ENCODE peak calls at places on chromosomes 2 and 18, in eight cellular contexts. One of them, this sample, is unnamed.

GRCh38 chr2:144827404-144827803 is 307.5 kb upstream of the ZEB2 start:
- DNase-seq in GM10248: no peak
- DNase-seq in cerebellar cortex: no peak
- DNase-seq in GM18507: no peak
- DNase-seq in neural progenitor cell: no peak
- DNase-seq in DMS153: no peak
- DNase-seq in NCI-H524: no peak
- DNase-seq in activated T-cell treated with anti-CD3 and anti-CD28 coated beads for 4 hours: no peak
- DNase-seq in this sample: no peak

GRCh38 chr18:49768051-49768391 is 45.3 kb downstream of the ACAA2 start:
- DNase-seq in GM10248: no peak
- DNase-seq in cerebellar cortex: peak; percentile 65
- DNase-seq in GM18507: no peak
- DNase-seq in neural progenitor cell: peak; percentile 80
- DNase-seq in DMS153: no peak
- DNase-seq in NCI-H524: peak; percentile 70
- DNase-seq in activated T-cell treated with anti-CD3 and anti-CD28 coated beads for 4 hours: no peak
- DNase-seq in this sample: peak; percentile 44

GRCh38 chr2:74041726-74042125 is 57.0 kb downstream of the TET3 start:
- DNase-seq in GM10248: no peak
- DNase-seq in cerebellar cortex: no peak
- DNase-seq in GM18507: no peak
- DNase-seq in neural progenitor cell: no peak
- DNase-seq in DMS153: no peak
- DNase-seq in NCI-H524: no peak
- DNase-seq in activated T-cell treated with anti-CD3 and anti-CD28 coated beads for 4 hours: no peak
- DNase-seq in this sample: no peak

GRCh38 chr2:46943881-46944798 is 28.5 kb upstream of the MCFD2 start:
- DNase-seq in GM10248: peak; percentile 69
- DNase-seq in cerebellar cortex: no peak
- DNase-seq in GM18507: peak; percentile 59
- DNase-seq in neural progenitor cell: no peak
- DNase-seq in DMS153: no peak
- DNase-seq in NCI-H524: no peak
- DNase-seq in activated T-cell treated with anti-CD3 and anti-CD28 coated beads for 4 hours: peak; percentile 27
- DNase-seq in this sample: no peak

GRCh38 chr2:240255811-240256703 is 115.6 kb upstream of the OTOS start:
- DNase-seq in GM10248: no peak
- DNase-seq in cerebellar cortex: peak; percentile 21
- DNase-seq in GM18507: no peak
- DNase-seq in neural progenitor cell: peak; percentile 57
- DNase-seq in DMS153: no peak
- DNase-seq in NCI-H524: no peak
- DNase-seq in activated T-cell treated with anti-CD3 and anti-CD28 coated beads for 4 hours: no peak
- DNase-seq in this sample: no peak

GRCh38 chr2:11876436-11876835 is 130.0 kb downstream of the LPIN1 start:
- DNase-seq in GM10248: no peak
- DNase-seq in cerebellar cortex: no peak
- DNase-seq in GM18507: no peak
- DNase-seq in neural progenitor cell: no peak
- DNase-seq in DMS153: no peak
- DNase-seq in NCI-H524: no peak
- DNase-seq in activated T-cell treated with anti-CD3 and anti-CD28 coated beads for 4 hours: no peak
- DNase-seq in this sample: peak; percentile 69

GRCh38 chr2:78979380-78980238 is 45.9 kb upstream of the REG3G start:
- DNase-seq in GM10248: peak; percentile 43
- DNase-seq in cerebellar cortex: peak; percentile 25
- DNase-seq in GM18507: no peak
- DNase-seq in neural progenitor cell: peak; percentile 86
- DNase-seq in DMS153: no peak
- DNase-seq in NCI-H524: peak; percentile 67
- DNase-seq in activated T-cell treated with anti-CD3 and anti-CD28 coated beads for 4 hours: no peak
- DNase-seq in this sample: no peak

GRCh38 chr18:41165625-41166024 is 789.4 kb upstream of the PIK3C3 start:
- DNase-seq in GM10248: no peak
- DNase-seq in cerebellar cortex: no peak
- DNase-seq in GM18507: no peak
- DNase-seq in neural progenitor cell: no peak
- DNase-seq in DMS153: no peak
- DNase-seq in NCI-H524: no peak
- DNase-seq in activated T-cell treated with anti-CD3 and anti-CD28 coated beads for 4 hours: no peak
- DNase-seq in this sample: no peak

GRCh38 chr2:48471048-48471474 is 58.9 kb upstream of the STON1 start:
- DNase-seq in GM10248: no peak
- DNase-seq in cerebellar cortex: peak; percentile 54
- DNase-seq in GM18507: no peak
- DNase-seq in neural progenitor cell: peak; percentile 75
- DNase-seq in DMS153: no peak
- DNase-seq in NCI-H524: peak; percentile 52
- DNase-seq in activated T-cell treated with anti-CD3 and anti-CD28 coated beads for 4 hours: no peak
- DNase-seq in this sample: peak; percentile 57

GRCh38 chr2:219058541-219059374 is 2.0 kb downstream of the IHH start:
- DNase-seq in GM10248: no peak
- DNase-seq in cerebellar cortex: no peak
- DNase-seq in GM18507: no peak
- DNase-seq in neural progenitor cell: peak; percentile 57
- DNase-seq in DMS153: no peak
- DNase-seq in NCI-H524: no peak
- DNase-seq in activated T-cell treated with anti-CD3 and anti-CD28 coated beads for 4 hours: no peak
- DNase-seq in this sample: no peak

GRCh38 chr18:33735428-33735827 is 157.4 kb downstream of the ASXL3 start:
- DNase-seq in GM10248: no peak
- DNase-seq in cerebellar cortex: no peak
- DNase-seq in GM18507: no peak
- DNase-seq in neural progenitor cell: no peak
- DNase-seq in DMS153: no peak
- DNase-seq in NCI-H524: peak; percentile 92
- DNase-seq in activated T-cell treated with anti-CD3 and anti-CD28 coated beads for 4 hours: no peak
- DNase-seq in this sample: no peak

GRCh38 chr2:10720983-10721343 is 467 bp upstream of the ATP6V1C2 start:
- DNase-seq in GM10248: no peak
- DNase-seq in cerebellar cortex: no peak
- DNase-seq in GM18507: no peak
- DNase-seq in neural progenitor cell: no peak
- DNase-seq in DMS153: no peak
- DNase-seq in NCI-H524: no peak
- DNase-seq in activated T-cell treated with anti-CD3 and anti-CD28 coated beads for 4 hours: no peak
- DNase-seq in this sample: no peak

GRCh38 chr2:159853101-159853500 is 55.1 kb upstream of the CD302 start:
- DNase-seq in GM10248: no peak
- DNase-seq in cerebellar cortex: no peak
- DNase-seq in GM18507: no peak
- DNase-seq in neural progenitor cell: no peak
- DNase-seq in DMS153: no peak
- DNase-seq in NCI-H524: no peak
- DNase-seq in activated T-cell treated with anti-CD3 and anti-CD28 coated beads for 4 hours: no peak
- DNase-seq in this sample: no peak

GRCh38 chr2:231919341-231920035 is 6.7 kb downstream of the NPPC start:
- DNase-seq in GM10248: no peak
- DNase-seq in cerebellar cortex: no peak
- DNase-seq in GM18507: no peak
- DNase-seq in neural progenitor cell: no peak
- DNase-seq in DMS153: no peak
- DNase-seq in NCI-H524: no peak
- DNase-seq in activated T-cell treated with anti-CD3 and anti-CD28 coated beads for 4 hours: no peak
- DNase-seq in this sample: no peak

GRCh38 chr2:137886432-137886831 is 77.8 kb upstream of the HNMT start:
- DNase-seq in GM10248: no peak
- DNase-seq in cerebellar cortex: no peak
- DNase-seq in GM18507: no peak
- DNase-seq in neural progenitor cell: peak; percentile 47
- DNase-seq in DMS153: peak; percentile 30
- DNase-seq in NCI-H524: peak; percentile 88
- DNase-seq in activated T-cell treated with anti-CD3 and anti-CD28 coated beads for 4 hours: no peak
- DNase-seq in this sample: no peak

GRCh38 chr2:3739313-3739712 is 35.9 kb downstream of the DCDC2C start:
- DNase-seq in GM10248: no peak
- DNase-seq in cerebellar cortex: no peak
- DNase-seq in GM18507: no peak
- DNase-seq in neural progenitor cell: no peak
- DNase-seq in DMS153: no peak
- DNase-seq in NCI-H524: no peak
- DNase-seq in activated T-cell treated with anti-CD3 and anti-CD28 coated beads for 4 hours: no peak
- DNase-seq in this sample: no peak

GRCh38 chr2:119246884-119247843 is 23.5 kb downstream of the STEAP3 start:
- DNase-seq in GM10248: no peak
- DNase-seq in cerebellar cortex: no peak
- DNase-seq in GM18507: no peak
- DNase-seq in neural progenitor cell: no peak
- DNase-seq in DMS153: no peak
- DNase-seq in NCI-H524: no peak
- DNase-seq in activated T-cell treated with anti-CD3 and anti-CD28 coated beads for 4 hours: no peak
- DNase-seq in this sample: no peak

GRCh38 chr2:168182850-168183249 is 64.5 kb downstream of the STK39 start:
- DNase-seq in GM10248: no peak
- DNase-seq in cerebellar cortex: no peak
- DNase-seq in GM18507: no peak
- DNase-seq in neural progenitor cell: no peak
- DNase-seq in DMS153: no peak
- DNase-seq in NCI-H524: no peak
- DNase-seq in activated T-cell treated with anti-CD3 and anti-CD28 coated beads for 4 hours: no peak
- DNase-seq in this sample: no peak

GRCh38 chr2:218271487-218271797 is 1.1 kb downstream of the PNKD start:
- DNase-seq in GM10248: no peak
- DNase-seq in cerebellar cortex: no peak
- DNase-seq in GM18507: no peak
- DNase-seq in neural progenitor cell: no peak
- DNase-seq in DMS153: no peak
- DNase-seq in NCI-H524: no peak
- DNase-seq in activated T-cell treated with anti-CD3 and anti-CD28 coated beads for 4 hours: no peak
- DNase-seq in this sample: no peak

GRCh38 chr2:50953021-50953420 is 78.9 kb downstream of the NRXN1 start:
- DNase-seq in GM10248: no peak
- DNase-seq in cerebellar cortex: no peak
- DNase-seq in GM18507: no peak
- DNase-seq in neural progenitor cell: no peak
- DNase-seq in DMS153: peak; percentile 34
- DNase-seq in NCI-H524: no peak
- DNase-seq in activated T-cell treated with anti-CD3 and anti-CD28 coated beads for 4 hours: no peak
- DNase-seq in this sample: no peak

GRCh38 chr2:240447934-240448333 is 12.5 kb downstream of the GPC1 start:
- DNase-seq in GM10248: no peak
- DNase-seq in cerebellar cortex: no peak
- DNase-seq in GM18507: no peak
- DNase-seq in neural progenitor cell: no peak
- DNase-seq in DMS153: peak; percentile 38
- DNase-seq in NCI-H524: no peak
- DNase-seq in activated T-cell treated with anti-CD3 and anti-CD28 coated beads for 4 hours: no peak
- DNase-seq in this sample: no peak

GRCh38 chr18:12041561-12041960 is 52.1 kb upstream of the ANKRD62 start:
- DNase-seq in GM10248: peak; percentile 10
- DNase-seq in cerebellar cortex: no peak
- DNase-seq in GM18507: no peak
- DNase-seq in neural progenitor cell: no peak
- DNase-seq in DMS153: no peak
- DNase-seq in NCI-H524: no peak
- DNase-seq in activated T-cell treated with anti-CD3 and anti-CD28 coated beads for 4 hours: no peak
- DNase-seq in this sample: peak; percentile 37

GRCh38 chr2:216497808-216498366 is 757 bp upstream of the RPL37A start:
- DNase-seq in GM10248: no peak
- DNase-seq in cerebellar cortex: no peak
- DNase-seq in GM18507: no peak
- DNase-seq in neural progenitor cell: no peak
- DNase-seq in DMS153: no peak
- DNase-seq in NCI-H524: no peak
- DNase-seq in activated T-cell treated with anti-CD3 and anti-CD28 coated beads for 4 hours: no peak
- DNase-seq in this sample: no peak

GRCh38 chr2:241232736-241233575 is 44.5 kb downstream of the ANO7 start:
- DNase-seq in GM10248: no peak
- DNase-seq in cerebellar cortex: no peak
- DNase-seq in GM18507: no peak
- DNase-seq in neural progenitor cell: no peak
- DNase-seq in DMS153: no peak
- DNase-seq in NCI-H524: no peak
- DNase-seq in activated T-cell treated with anti-CD3 and anti-CD28 coated beads for 4 hours: no peak
- DNase-seq in this sample: no peak

GRCh38 chr2:85106489-85107180 is 26.6 kb upstream of the TCF7L1 start:
- DNase-seq in GM10248: no peak
- DNase-seq in cerebellar cortex: no peak
- DNase-seq in GM18507: no peak
- DNase-seq in neural progenitor cell: no peak
- DNase-seq in DMS153: no peak
- DNase-seq in NCI-H524: no peak
- DNase-seq in activated T-cell treated with anti-CD3 and anti-CD28 coated beads for 4 hours: no peak
- DNase-seq in this sample: no peak

GRCh38 chr2:192500550-192501200 is 305.9 kb upstream of the TMEFF2 start:
- DNase-seq in GM10248: no peak
- DNase-seq in cerebellar cortex: no peak
- DNase-seq in GM18507: no peak
- DNase-seq in neural progenitor cell: no peak
- DNase-seq in DMS153: no peak
- DNase-seq in NCI-H524: no peak
- DNase-seq in activated T-cell treated with anti-CD3 and anti-CD28 coated beads for 4 hours: no peak
- DNase-seq in this sample: no peak

GRCh38 chr2:124325667-124326425 is 300.8 kb downstream of the CNTNAP5 start:
- DNase-seq in GM10248: no peak
- DNase-seq in cerebellar cortex: no peak
- DNase-seq in GM18507: no peak
- DNase-seq in neural progenitor cell: no peak
- DNase-seq in DMS153: no peak
- DNase-seq in NCI-H524: peak; percentile 73
- DNase-seq in activated T-cell treated with anti-CD3 and anti-CD28 coated beads for 4 hours: no peak
- DNase-seq in this sample: no peak

GRCh38 chr18:43879350-43879749 is 602.1 kb upstream of the SYT4 start:
- DNase-seq in GM10248: no peak
- DNase-seq in cerebellar cortex: no peak
- DNase-seq in GM18507: no peak
- DNase-seq in neural progenitor cell: no peak
- DNase-seq in DMS153: no peak
- DNase-seq in NCI-H524: peak; percentile 95
- DNase-seq in activated T-cell treated with anti-CD3 and anti-CD28 coated beads for 4 hours: no peak
- DNase-seq in this sample: no peak

This sample was measured in smooth muscle cell of the brain vasculature.